ENCODE peak calls at places on chromosome 15, in four cellular contexts. R is fibroblast of pulmonary artery, S is nephron progenitor cell, D is mucosa of descending colon. J is an unnamed sample.

GRCh38 chr15:68768321-68768720 is 52.4 kb downstream of the ANP32A start:
- DNase-seq in S (no peak), R (no peak), D (no peak), J (no peak)

GRCh38 chr15:59950603-59951388 is 53.3 kb upstream of the FOXB1 start:
- DNase-seq in S (no peak), D (no peak), R (no peak), J (no peak)

GRCh38 chr15:91302588-91303439 is 202.8 kb downstream of the SV2B start:
- DNase-seq in D (peak), R (peak), S (peak), J (no peak)

GRCh38 chr15:93359037-93359779 is 270.2 kb upstream of the RGMA start:
- DNase-seq in S (no peak), D (no peak), R (no peak), J (no peak)

GRCh38 chr15:75712668-75713337 is at the start of gene CSPG4:
- DNase-seq in S (peak), D (peak), R (peak), J (no peak)

GRCh38 chr15:65952425-65953053 is 83.2 kb downstream of the RAB11A start:
- DNase-seq in R (peak), S (peak), D (peak), J (peak)

GRCh38 chr15:68157074-68157473 is 48.1 kb downstream of the CALML4 start:
- DNase-seq in S (no peak), R (no peak), D (no peak), J (no peak)

GRCh38 chr15:58724471-58724870 is 25.0 kb downstream of the ADAM10 start:
- DNase-seq in D (no peak), R (peak), S (no peak), J (no peak)

GRCh38 chr15:80288131-80288530 is 36.1 kb upstream of the CTXND1 start:
- DNase-seq in S (no peak), R (no peak), D (no peak), J (no peak)

GRCh38 chr15:50248994-50249586 is 16.4 kb downstream of the HDC start:
- DNase-seq in R (no peak), D (no peak), S (no peak), J (no peak)

GRCh38 chr15:51093865-51094605 is 671 bp downstream of the TNFAIP8L3 start:
- DNase-seq in D (peak), S (peak), R (peak), J (peak)

GRCh38 chr15:52234596-52235541 is 43.7 kb upstream of the GNB5 start:
- DNase-seq in R (no peak), D (no peak), S (no peak), J (peak)

GRCh38 chr15:67501177-67501835 is 19.6 kb upstream of the C15orf61 start:
- DNase-seq in D (no peak), S (no peak), R (peak), J (no peak)

GRCh38 chr15:60713096-60714084 is 234.4 kb upstream of the ICE2 start:
- DNase-seq in D (no peak), S (no peak), R (peak), J (no peak)

GRCh38 chr15:40743921-40744809 is 10.9 kb downstream of the RMDN3 start:
- DNase-seq in R (peak), D (no peak), S (no peak), J (peak)

GRCh38 chr15:67080900-67081431 is 15.6 kb downstream of the SMAD3 start:
- DNase-seq in S (no peak), R (peak), D (no peak), J (peak)

GRCh38 chr15:65323071-65323511 is 18.6 kb downstream of the RNU5B-1 start:
- DNase-seq in D (no peak), S (no peak), R (peak), J (no peak)

GRCh38 chr15:89496155-89497098 is at the start of gene RHCG:
- DNase-seq in R (peak), S (peak), D (peak), J (no peak)

GRCh38 chr15:38201714-38202113 is 50.9 kb upstream of the SPRED1 start:
- DNase-seq in S (no peak), D (no peak), R (peak), J (no peak)

GRCh38 chr15:84775867-84776449 is 27.6 kb downstream of the ZNF592 start:
- DNase-seq in R (no peak), D (no peak), S (no peak), J (no peak)

GRCh38 chr15:38818156-38818745 is 253.6 kb upstream of the RASGRP1 start:
- DNase-seq in D (no peak), S (no peak), R (no peak), J (no peak)

GRCh38 chr15:25850154-25851111 is 12.7 kb downstream of the ATP10A start:
- DNase-seq in R (peak), S (peak), D (peak), J (peak)

GRCh38 chr15:76196286-76196948 is 114.9 kb downstream of the ETFA start:
- DNase-seq in D (peak), S (peak), R (peak), J (peak)

GRCh38 chr15:100732359-100733055 is 130.1 kb downstream of the ASB7 start:
- DNase-seq in R (no peak), D (no peak), S (no peak), J (no peak)

GRCh38 chr15:29533667-29534066 is 264.0 kb upstream of the NSMCE3 start:
- DNase-seq in R (peak), S (no peak), D (no peak), J (no peak)

GRCh38 chr15:63015618-63016017 is 26.9 kb upstream of the TPM1 start:
- DNase-seq in D (no peak), R (peak), S (no peak), J (no peak)

GRCh38 chr15:63514533-63514943 is 10.1 kb downstream of the USP3 start:
- DNase-seq in D (no peak), S (no peak), R (peak), J (no peak)

GRCh38 chr15:25707656-25708365 is 155.3 kb downstream of the ATP10A start:
- DNase-seq in S (no peak), D (no peak), R (no peak), J (peak)

GRCh38 chr15:69119016-69119415 is 41.4 kb upstream of the GLCE start:
- DNase-seq in D (no peak), R (no peak), S (no peak), J (no peak)

GRCh38 chr15:25486051-25486450 is 47.2 kb upstream of the UBE3A start:
- DNase-seq in D (no peak), R (no peak), S (no peak), J (no peak)

GRCh38 chr15:55909036-55909811 is 84.2 kb downstream of the NEDD4 start:
- DNase-seq in R (peak), S (no peak), D (no peak), J (no peak)

GRCh38 chr15:65641723-65642475 is 20.2 kb downstream of the SLC24A1 start:
- DNase-seq in S (no peak), R (no peak), D (no peak), J (no peak)

GRCh38 chr15:64596701-64597468 is 136.5 kb downstream of the ZNF609 start:
- DNase-seq in D (no peak), R (peak), S (peak), J (no peak)

GRCh38 chr15:34314491-34314890 is 23.1 kb downstream of the SLC12A6 start:
- DNase-seq in R (no peak), D (no peak), S (no peak), J (no peak)

GRCh38 chr15:64478863-64479262 is 18.5 kb downstream of the ZNF609 start:
- DNase-seq in S (no peak), D (no peak), R (peak), J (no peak)

GRCh38 chr15:85000189-85000864 is 18.7 kb downstream of the PDE8A start:
- DNase-seq in R (peak), S (no peak), D (no peak), J (no peak)

GRCh38 chr15:92693922-92694331 is 38.4 kb upstream of the FAM174B start:
- DNase-seq in D (peak), S (peak), R (peak), J (no peak)

GRCh38 chr15:51203797-51204196 is 109.1 kb upstream of the TNFAIP8L3 start:
- DNase-seq in D (no peak), S (no peak), R (peak), J (no peak)

GRCh38 chr15:68278345-68279217 is 1.0 kb downstream of the FEM1B start:
- DNase-seq in D (peak), R (no peak), S (no peak), J (peak)

GRCh38 chr15:31364301-31365031 is 37.8 kb downstream of the KLF13 start:
- DNase-seq in D (no peak), S (no peak), R (no peak), J (peak)
- TF ChIP-seq CTCF in D (no peak), S (no peak), R (no peak), J (no peak)

DNA sequence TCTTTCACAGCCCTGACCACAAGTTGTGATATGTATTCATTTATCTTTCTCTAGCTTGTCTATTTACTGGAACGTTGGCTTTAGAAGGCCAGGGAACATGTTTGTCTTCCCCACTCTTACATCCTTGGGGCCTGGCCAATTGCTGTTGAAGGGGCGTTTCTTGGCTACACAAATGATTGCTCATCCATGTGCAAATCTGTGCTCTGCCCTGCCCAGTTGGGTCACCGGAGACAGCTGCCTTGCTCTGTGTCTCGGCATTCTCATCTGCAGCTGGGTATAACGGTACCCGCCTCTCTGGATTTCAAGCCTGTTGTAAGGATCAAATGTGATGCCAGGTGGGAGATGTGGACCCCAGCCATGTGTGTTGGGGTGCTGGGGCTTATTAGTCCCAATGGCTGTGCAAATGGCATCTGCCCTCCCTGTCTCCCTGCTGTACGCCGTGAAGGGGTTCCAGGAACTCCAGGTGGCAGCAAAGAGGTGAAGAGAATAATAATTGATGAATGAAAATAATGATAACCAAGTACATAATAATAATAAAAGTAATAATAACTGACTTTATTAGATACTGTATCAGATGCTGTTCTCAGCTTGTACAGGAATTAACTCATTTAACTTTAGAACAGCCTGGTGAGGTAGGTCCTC is 24.1 kb upstream of the TLE3 start:
- DNase-seq in S (no peak), R (peak), D (peak), J (no peak)
- TF ChIP-seq CTCF in S (no peak), R (no peak), D (no peak), J (no peak)

DNA sequence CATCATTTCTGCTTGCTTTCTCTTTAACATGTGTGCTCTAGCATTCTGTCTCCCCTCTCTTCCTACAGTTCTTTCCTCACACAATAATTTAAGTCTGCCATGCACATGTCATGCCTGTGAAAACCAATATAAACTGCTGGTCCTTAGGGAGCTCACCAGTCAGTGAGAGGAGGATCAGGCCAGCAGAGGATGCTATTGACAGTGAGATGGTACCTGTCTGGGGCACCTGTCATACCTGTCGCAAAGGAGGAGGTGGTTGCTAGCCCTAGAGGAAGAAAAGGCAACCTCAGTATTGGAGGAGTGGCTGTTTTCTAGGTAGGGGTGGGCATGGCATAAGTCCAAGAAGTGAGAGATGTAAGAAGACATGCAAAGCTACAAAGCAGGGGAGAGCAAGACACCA is 194.6 kb downstream of the GABRG3 start:
- DNase-seq in D (no peak), S (no peak), R (no peak), J (no peak)
- TF ChIP-seq CTCF in D (no peak), S (no peak), R (no peak), J (no peak)

DNA sequence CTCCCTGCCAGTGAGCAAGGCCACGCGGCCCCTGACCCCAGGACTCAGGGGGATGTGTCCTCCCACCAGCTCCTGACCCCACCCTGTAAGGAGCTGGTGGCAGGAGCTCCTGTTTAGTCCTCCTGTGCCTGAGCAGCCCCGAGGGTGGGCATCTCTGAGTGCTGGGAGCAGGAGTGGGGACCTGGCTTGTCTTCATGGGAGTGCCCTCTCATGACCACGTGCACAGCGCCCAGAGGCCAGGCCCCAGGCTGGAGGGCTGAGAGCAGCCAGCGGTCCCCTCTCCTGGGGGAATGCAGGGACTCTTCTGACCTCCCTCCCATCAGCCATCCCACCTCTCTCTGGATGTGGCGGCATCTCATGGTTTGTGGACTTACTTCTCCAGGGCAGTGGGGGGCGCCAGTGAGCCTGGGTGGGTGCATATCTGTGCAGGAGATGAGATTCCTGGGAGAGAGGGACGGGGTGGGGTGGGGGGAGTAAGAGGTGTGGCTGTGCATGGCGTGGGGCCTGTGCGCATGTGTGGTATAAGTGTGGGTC is 205.6 kb downstream of the TBC1D2B start:
- DNase-seq in R (no peak), D (no peak), S (no peak), J (peak)
- TF ChIP-seq CTCF in R (no peak), D (no peak), S (no peak), J (no peak)

DNA sequence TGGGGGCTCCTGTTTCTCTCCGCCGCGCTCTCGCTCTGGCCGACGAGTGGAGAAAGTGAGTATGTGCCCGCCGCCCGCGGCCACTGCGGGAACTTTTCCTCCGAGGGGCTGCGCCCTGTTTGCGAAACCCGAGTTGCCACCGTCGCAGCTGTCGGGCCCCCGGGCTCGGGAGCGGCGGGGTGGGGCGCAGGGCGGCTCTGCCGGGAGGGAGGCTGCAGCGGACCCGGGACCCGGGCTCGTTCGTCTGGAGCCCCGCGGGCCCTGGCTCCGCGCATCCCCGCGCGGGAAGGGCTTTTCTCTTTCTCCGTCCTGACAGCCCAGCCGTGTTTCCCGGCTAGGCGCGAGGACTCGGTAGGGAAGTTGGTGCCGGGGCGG is 1.3 kb downstream of the IGF1R start:
- DNase-seq in R (peak), D (peak), S (peak), J (no peak)
- TF ChIP-seq CTCF in R (peak), D (no peak), S (no peak), J (peak)

GRCh38 chr15:44427756-44428724 is 611 bp downstream of the CTDSPL2 start:
- DNase-seq in S (peak), D (peak), R (peak), J (no peak)
- TF ChIP-seq CTCF in S (no peak), D (no peak), R (no peak), J (no peak)

GRCh38 chr15:23075927-23076326 is 36.6 kb upstream of the TUBGCP5 start:
- DNase-seq in R (no peak), D (no peak), S (no peak), J (no peak)
- TF ChIP-seq CTCF in R (no peak), D (no peak), S (no peak), J (no peak)

GRCh38 chr15:31461911-31462480 is 135.4 kb downstream of the KLF13 start:
- DNase-seq in R (no peak), S (no peak), D (peak), J (peak)
- TF ChIP-seq CTCF in R (peak), S (no peak), D (no peak), J (no peak)

GRCh38 chr15:74036271-74037170 is 42.0 kb downstream of the PML start:
- DNase-seq in R (peak), D (peak), S (peak), J (no peak)
- TF ChIP-seq CTCF in R (peak), D (peak), S (peak), J (peak)